ENCODE peak calls at places on chromosomes 16 and 17, in four cellular contexts. One of them, this sample, is unnamed.
A peak's percentile ranks its signal among the peaks of the same experiment; 100 is the strongest.

GRCh38 chr17:17111401-17112393 is 69.4 kb downstream of the MPRIP start:
- DNase-seq in germinal center: no peak
- DNase-seq in A172: no peak
- DNase-seq in sciatic nerve: no peak
- DNase-seq in this sample: no peak

GRCh38 chr16:49588729-49589384 is 215.3 kb downstream of the C16orf78 start:
- DNase-seq in sciatic nerve: peak; percentile 7
- DNase-seq in germinal center: no peak
- DNase-seq in A172: no peak
- DNase-seq in this sample: no peak

GRCh38 chr16:72013888-72014538 is 5.5 kb downstream of the DHODH start:
- DNase-seq in A172: peak; percentile 7
- DNase-seq in sciatic nerve: no peak
- DNase-seq in germinal center: no peak
- DNase-seq in this sample: peak; percentile 16

GRCh38 chr17:41973457-41973856 is 6.9 kb downstream of the CNP start:
- DNase-seq in sciatic nerve: no peak
- DNase-seq in A172: no peak
- DNase-seq in germinal center: no peak
- DNase-seq in this sample: no peak

GRCh38 chr16:65658339-65659275 is 536.7 kb upstream of the CDH11 start:
- DNase-seq in A172: peak; percentile 97
- DNase-seq in germinal center: no peak
- DNase-seq in sciatic nerve: no peak
- DNase-seq in this sample: no peak

GRCh38 chr17:2511462-2512369 is at the start of gene METTL16:
- DNase-seq in A172: peak; percentile 98
- DNase-seq in germinal center: peak; percentile 96
- DNase-seq in sciatic nerve: peak; percentile 98
- DNase-seq in this sample: peak; percentile 94

GRCh38 chr17:9928601-9929341 is 23.7 kb upstream of the RCVRN start:
- DNase-seq in sciatic nerve: no peak
- DNase-seq in A172: peak; percentile 81
- DNase-seq in germinal center: no peak
- DNase-seq in this sample: peak; percentile 70

GRCh38 chr17:2468270-2468669 is 43.4 kb downstream of the METTL16 start:
- DNase-seq in sciatic nerve: no peak
- DNase-seq in germinal center: no peak
- DNase-seq in A172: no peak
- DNase-seq in this sample: no peak

GRCh38 chr16:52494145-52494544 is 52.8 kb downstream of the TOX3 start:
- DNase-seq in A172: no peak
- DNase-seq in germinal center: no peak
- DNase-seq in sciatic nerve: no peak
- DNase-seq in this sample: no peak

GRCh38 chr17:60901806-60902205 is 224.2 kb downstream of the BCAS3 start:
- DNase-seq in germinal center: no peak
- DNase-seq in sciatic nerve: no peak
- DNase-seq in A172: peak; percentile 42
- DNase-seq in this sample: no peak

GRCh38 chr16:57638381-57638780 is 10.0 kb downstream of the ADGRG1 start:
- DNase-seq in A172: no peak
- DNase-seq in sciatic nerve: no peak
- DNase-seq in germinal center: no peak
- DNase-seq in this sample: no peak

GRCh38 chr16:81797443-81797842 is 18.4 kb downstream of the PLCG2 start:
- DNase-seq in germinal center: peak; percentile 66
- DNase-seq in sciatic nerve: no peak
- DNase-seq in A172: no peak
- DNase-seq in this sample: no peak

GRCh38 chr16:58628845-58629680 is 563 bp downstream of the CNOT1 start:
- DNase-seq in germinal center: peak; percentile 31
- DNase-seq in A172: peak; percentile 53
- DNase-seq in sciatic nerve: peak; percentile 75
- DNase-seq in this sample: peak; percentile 43

GRCh38 chr16:84611041-84611440 is 6.8 kb downstream of the COTL1 start:
- DNase-seq in sciatic nerve: no peak
- DNase-seq in A172: no peak
- DNase-seq in germinal center: no peak
- DNase-seq in this sample: no peak

GRCh38 chr16:88535857-88536222 is 34.4 kb upstream of the ZC3H18 start:
- DNase-seq in sciatic nerve: no peak
- DNase-seq in germinal center: no peak
- DNase-seq in A172: no peak
- DNase-seq in this sample: no peak

GRCh38 chr17:46979023-46979870 is at the start of gene RPRML:
- DNase-seq in germinal center: peak; percentile 40
- DNase-seq in sciatic nerve: peak; percentile 59
- DNase-seq in A172: no peak
- DNase-seq in this sample: peak; percentile 79

GRCh38 chr17:15220785-15221184 is 44.3 kb downstream of the PMP22 start:
- DNase-seq in sciatic nerve: no peak
- DNase-seq in A172: no peak
- DNase-seq in germinal center: no peak
- DNase-seq in this sample: no peak

GRCh38 chr16:28098959-28099945 is 35.7 kb upstream of the GSG1L start:
- DNase-seq in A172: no peak
- DNase-seq in germinal center: no peak
- DNase-seq in sciatic nerve: peak; percentile 38
- DNase-seq in this sample: no peak

GRCh38 chr16:63157818-63158217 is 1121.6 kb upstream of the CDH8 start:
- DNase-seq in A172: no peak
- DNase-seq in germinal center: no peak
- DNase-seq in sciatic nerve: no peak
- DNase-seq in this sample: no peak

GRCh38 chr17:8955560-8955959 is 9.9 kb downstream of the PIK3R5 start:
- DNase-seq in germinal center: no peak
- DNase-seq in sciatic nerve: no peak
- DNase-seq in A172: no peak
- DNase-seq in this sample: no peak

GRCh38 chr16:84115919-84116719 is 623 bp downstream of the MBTPS1 start:
- DNase-seq in A172: peak; percentile 28
- DNase-seq in sciatic nerve: peak; percentile 68
- DNase-seq in germinal center: no peak
- DNase-seq in this sample: no peak

GRCh38 chr16:84947022-84947421 is 64.3 kb downstream of the ZDHHC7 start:
- DNase-seq in germinal center: no peak
- DNase-seq in sciatic nerve: no peak
- DNase-seq in A172: peak; percentile 63
- DNase-seq in this sample: no peak

GRCh38 chr16:72092832-72093447 is 480 bp downstream of the TXNL4B start:
- DNase-seq in A172: peak; percentile 75
- DNase-seq in germinal center: no peak
- DNase-seq in sciatic nerve: no peak
- DNase-seq in this sample: peak; percentile 23

GRCh38 chr16:85903576-85903975 is 4.6 kb downstream of the IRF8 start:
- DNase-seq in sciatic nerve: no peak
- DNase-seq in A172: no peak
- DNase-seq in germinal center: peak; percentile 77
- DNase-seq in this sample: no peak

GRCh38 chr17:78111012-78111726 is 17.4 kb downstream of the TMC6 start:
- DNase-seq in sciatic nerve: no peak
- DNase-seq in germinal center: no peak
- DNase-seq in A172: no peak
- DNase-seq in this sample: no peak

GRCh38 chr17:72587773-72588511 is 467.1 kb downstream of the SOX9 start:
- DNase-seq in sciatic nerve: no peak
- DNase-seq in A172: peak; percentile 56
- DNase-seq in germinal center: no peak
- DNase-seq in this sample: no peak

GRCh38 chr17:42163113-42163512 is 8.3 kb upstream of the RAB5C start:
- DNase-seq in germinal center: no peak
- DNase-seq in sciatic nerve: no peak
- DNase-seq in A172: no peak
- DNase-seq in this sample: peak; percentile 36

GRCh38 chr16:7351572-7351971 is 18.9 kb downstream of the RBFOX1 start:
- DNase-seq in germinal center: no peak
- DNase-seq in sciatic nerve: no peak
- DNase-seq in A172: no peak
- DNase-seq in this sample: no peak

GRCh38 chr17:77887464-77888241 is 70.8 kb upstream of the TNRC6C start:
- DNase-seq in A172: peak; percentile 68
- DNase-seq in germinal center: peak; percentile 38
- DNase-seq in sciatic nerve: peak; percentile 92
- DNase-seq in this sample: peak; percentile 56

GRCh38 chr16:70804153-70804728 is 3.3 kb upstream of the VAC14 start:
- DNase-seq in A172: peak; percentile 97
- DNase-seq in germinal center: no peak
- DNase-seq in sciatic nerve: no peak
- DNase-seq in this sample: no peak

GRCh38 chr17:17051791-17052461 is 9.7 kb downstream of the MPRIP start:
- DNase-seq in sciatic nerve: peak; percentile 58
- DNase-seq in germinal center: no peak
- DNase-seq in A172: no peak
- DNase-seq in this sample: no peak

GRCh38 chr16:2147378-2147777 is 1.0 kb upstream of the RAB26 start:
- DNase-seq in sciatic nerve: no peak
- DNase-seq in A172: no peak
- DNase-seq in germinal center: no peak
- DNase-seq in this sample: no peak

GRCh38 chr16:49050607-49051006 is 231.0 kb downstream of the CBLN1 start:
- DNase-seq in sciatic nerve: no peak
- DNase-seq in A172: no peak
- DNase-seq in germinal center: no peak
- DNase-seq in this sample: no peak

GRCh38 chr16:67571981-67572431 is 9.7 kb downstream of the CTCF start:
- DNase-seq in germinal center: no peak
- DNase-seq in sciatic nerve: no peak
- DNase-seq in A172: peak; percentile 8
- DNase-seq in this sample: no peak

GRCh38 chr16:27600386-27600785 is 50.4 kb downstream of the KATNIP start:
- DNase-seq in A172: no peak
- DNase-seq in germinal center: no peak
- DNase-seq in sciatic nerve: no peak
- DNase-seq in this sample: no peak

GRCh38 chr17:36930501-36930900 is 6.8 kb upstream of the LHX1 start:
- DNase-seq in A172: no peak
- DNase-seq in germinal center: no peak
- DNase-seq in sciatic nerve: no peak
- DNase-seq in this sample: no peak

GRCh38 chr17:53844476-53845107 is 21.9 kb downstream of the KIF2B start:
- DNase-seq in germinal center: no peak
- DNase-seq in sciatic nerve: no peak
- DNase-seq in A172: no peak
- DNase-seq in this sample: no peak

This sample was measured in nephron progenitor cell.